ENCODE peak calls at places on chromosome 9, in six cellular contexts. Z, G, T, K, P and X are unnamed samples.

GRCh38 chr9:119289740-119290139 is 79.5 kb downstream of the BRINP1 start:
- DNase-seq in Z (peak; percentile 12), G (peak; percentile 53), T (peak; percentile 32), K (peak; percentile 26), P (no peak), X (peak; percentile 58)

GRCh38 chr9:84670106-84670800 is 724 bp downstream of the NTRK2 start:
- DNase-seq in Z (no peak), G (no peak), T (no peak), K (no peak), P (no peak), X (peak; percentile 62)

GRCh38 chr9:129617167-129617566 is 3.7 kb downstream of the C9orf50 start:
- DNase-seq in Z (no peak), G (peak; percentile 86), T (no peak), K (peak; percentile 31), P (no peak), X (peak; percentile 59)

GRCh38 chr9:122039213-122039612 is 53.9 kb downstream of the TTLL11 start:
- DNase-seq in Z (no peak), G (no peak), T (no peak), K (no peak), P (no peak), X (no peak)

GRCh38 chr9:131255731-131256197 is 20.5 kb downstream of the FAM78A start:
- DNase-seq in Z (no peak), G (no peak), T (no peak), K (no peak), P (no peak), X (no peak)

GRCh38 chr9:3088166-3088702 is 244.3 kb upstream of the PUM3 start:
- DNase-seq in Z (no peak), G (no peak), T (no peak), K (no peak), P (peak; percentile 23), X (peak; percentile 59)

GRCh38 chr9:38389313-38389712 is 3.2 kb upstream of the ALDH1B1 start:
- DNase-seq in Z (no peak), G (no peak), T (peak; percentile 21), K (no peak), P (no peak), X (no peak)

GRCh38 chr9:28024616-28025147 is 451.4 kb upstream of the C9orf72 start:
- DNase-seq in Z (no peak), G (no peak), T (no peak), K (no peak), P (no peak), X (no peak)

GRCh38 chr9:129702563-129702962 is 37.1 kb downstream of the PRRX2 start:
- DNase-seq in Z (no peak), G (peak; percentile 61), T (no peak), K (no peak), P (no peak), X (no peak)

GRCh38 chr9:123011380-123011779 is 22.1 kb upstream of the GPR21 start:
- DNase-seq in Z (no peak), G (no peak), T (no peak), K (no peak), P (no peak), X (no peak)

GRCh38 chr9:107969727-107970126 is 480.2 kb upstream of the KLF4 start:
- DNase-seq in Z (no peak), G (no peak), T (no peak), K (no peak), P (no peak), X (no peak)

GRCh38 chr9:120366646-120367019 is 213.3 kb downstream of the CDK5RAP2 start:
- DNase-seq in Z (no peak), G (peak; percentile 84), T (peak; percentile 88), K (peak; percentile 83), P (peak; percentile 19), X (no peak)

GRCh38 chr9:136262671-136263178 is 17.1 kb upstream of the QSOX2 start:
- DNase-seq in Z (no peak), G (no peak), T (no peak), K (no peak), P (no peak), X (no peak)

GRCh38 chr9:121220996-121221671 is 19.5 kb upstream of the RAB14 start:
- DNase-seq in Z (no peak), G (no peak), T (no peak), K (no peak), P (peak; percentile 57), X (peak; percentile 57)

GRCh38 chr9:77826621-77827020 is 178.5 kb upstream of the GNA14 start:
- DNase-seq in Z (no peak), G (no peak), T (no peak), K (no peak), P (no peak), X (no peak)

GRCh38 chr9:89361816-89362646 is 43.7 kb downstream of the SECISBP2 start:
- DNase-seq in Z (no peak), G (no peak), T (no peak), K (no peak), P (no peak), X (no peak)

GRCh38 chr9:136848393-136849037 is 694 bp upstream of the PHPT1 start:
- DNase-seq in Z (peak; percentile 84), G (peak; percentile 56), T (peak; percentile 34), K (no peak), P (no peak), X (peak; percentile 60)

GRCh38 chr9:130140701-130141100 is 31.5 kb upstream of the NCS1 start:
- DNase-seq in Z (no peak), G (no peak), T (no peak), K (no peak), P (no peak), X (no peak)

GRCh38 chr9:32928912-32929311 is 72.5 kb downstream of the APTX start:
- DNase-seq in Z (peak; percentile 12), G (no peak), T (no peak), K (peak; percentile 17), P (no peak), X (no peak)

GRCh38 chr9:89095755-89096154 is 82.9 kb downstream of the SHC3 start:
- DNase-seq in Z (no peak), G (no peak), T (no peak), K (no peak), P (no peak), X (no peak)

GRCh38 chr9:100105861-100106260 is 6.8 kb downstream of the INVS start:
- DNase-seq in Z (no peak), G (no peak), T (no peak), K (no peak), P (no peak), X (no peak)
- TF ChIP-seq JUN in Z (no peak), G (no peak), T (no peak), K (no peak), P (no peak), X (no peak)

GRCh38 chr9:5630038-5630507 is 1.2 kb downstream of the RIC1 start:
- DNase-seq in Z (no peak), G (peak; percentile 36), T (peak; percentile 16), K (peak; percentile 69), P (no peak), X (no peak)
- TF ChIP-seq JUN in Z (no peak), G (no peak), T (no peak), K (no peak), P (no peak), X (no peak)

DNA sequence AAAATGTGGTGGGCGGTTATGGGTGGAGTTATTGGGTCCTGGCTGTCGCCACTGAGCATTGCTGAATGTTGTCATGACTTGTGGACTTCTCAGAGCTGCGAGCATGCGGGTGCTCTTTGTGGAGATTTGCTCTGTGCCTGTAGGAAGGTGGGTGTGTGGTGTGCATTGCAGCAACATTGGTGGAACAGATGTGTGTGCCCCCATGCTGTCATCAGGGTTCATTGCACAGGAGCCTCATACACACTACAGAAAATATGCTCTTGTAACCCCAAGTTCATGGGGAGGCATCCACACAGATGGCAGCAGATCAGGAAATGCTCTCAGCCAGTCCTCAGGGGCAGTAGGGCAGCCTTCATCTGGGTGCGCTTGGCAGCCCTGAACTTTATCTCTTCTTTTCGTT is 55.9 kb upstream of the PHF2 start:
- DNase-seq in Z (no peak), G (peak; percentile 22), T (peak; percentile 3), K (peak; percentile 7), P (no peak), X (no peak)
- TF ChIP-seq JUN in Z (no peak), G (no peak), T (no peak), K (no peak), P (no peak), X (no peak)

DNA sequence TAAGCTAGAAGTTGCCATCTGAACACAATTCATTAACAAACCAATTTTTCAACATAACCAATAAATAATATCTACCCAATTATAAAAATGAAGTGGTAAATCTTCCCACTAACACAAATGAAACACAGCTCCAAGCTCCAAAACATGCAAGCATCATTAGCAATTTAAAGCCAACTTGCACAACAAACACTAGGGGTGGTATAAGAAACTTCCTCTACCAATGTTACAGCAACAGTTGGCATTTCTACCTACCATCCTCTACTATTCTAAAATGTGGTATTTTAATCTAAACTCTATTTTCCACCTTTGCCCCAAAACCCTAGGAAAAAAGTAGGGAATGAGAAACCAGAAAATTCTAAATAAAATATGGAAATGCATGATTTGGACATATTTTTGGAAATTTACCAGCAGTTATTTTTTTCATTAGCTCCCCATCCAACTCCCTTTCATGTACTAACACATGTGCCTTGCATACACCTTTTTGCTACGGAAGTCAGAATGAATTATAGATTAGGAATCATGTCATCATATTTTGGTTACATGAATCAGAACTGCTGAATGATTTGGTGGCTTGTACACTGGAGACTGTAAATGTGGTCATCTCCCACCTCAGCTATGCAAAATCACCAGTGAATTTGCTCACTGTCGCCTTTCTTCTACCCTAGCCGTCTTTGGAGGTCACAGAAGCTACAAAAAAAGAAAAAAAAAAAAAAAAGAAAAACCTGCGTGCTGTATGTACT is 4.1 kb downstream of the NR6A1 start:
- DNase-seq in Z (no peak), G (no peak), T (no peak), K (no peak), P (no peak), X (no peak)
- TF ChIP-seq JUN in Z (no peak), G (no peak), T (no peak), K (no peak), P (no peak), X (no peak)

GRCh38 chr9:125655074-125655633 is 51.9 kb downstream of the MAPKAP1 start:
- DNase-seq in Z (no peak), G (no peak), T (no peak), K (no peak), P (no peak), X (no peak)

GRCh38 chr9:125654121-125654520 is 52.9 kb downstream of the MAPKAP1 start:
- DNase-seq in Z (no peak), G (no peak), T (no peak), K (no peak), P (peak; percentile 51), X (no peak)

GRCh38 chr9:125652771-125653170 is 54.2 kb downstream of the MAPKAP1 start:
- DNase-seq in Z (no peak), G (no peak), T (no peak), K (no peak), P (no peak), X (no peak)

GRCh38 chr9:125659201-125659840 is 47.7 kb downstream of the MAPKAP1 start:
- DNase-seq in Z (no peak), G (no peak), T (no peak), K (no peak), P (no peak), X (no peak)

GRCh38 chr9:125655691-125656410 is 51.2 kb downstream of the MAPKAP1 start:
- DNase-seq in Z (no peak), G (no peak), T (no peak), K (peak; percentile 73), P (no peak), X (no peak)
- TF ChIP-seq JUN in Z (no peak), G (no peak), T (no peak), K (peak; percentile 29), P (no peak), X (no peak)

DNA sequence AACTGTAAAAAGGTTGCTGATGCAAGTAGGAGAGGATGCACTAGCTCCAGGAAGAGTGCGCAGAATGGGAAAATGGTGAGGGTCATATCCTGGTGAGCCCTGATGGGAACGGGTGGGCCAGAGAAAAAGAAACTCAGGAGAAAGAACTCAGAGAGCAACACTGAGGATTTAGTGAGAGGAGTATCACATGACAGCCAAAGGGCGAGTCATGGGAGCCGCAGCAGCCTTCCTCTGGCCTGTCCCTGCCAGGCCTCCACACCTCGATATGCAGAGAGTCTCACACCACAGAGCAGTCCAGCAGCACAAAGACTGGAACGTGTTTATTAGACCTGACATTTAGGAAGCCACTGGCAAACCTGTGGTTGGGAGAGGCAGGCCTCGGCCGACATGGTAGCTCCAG is 69.7 kb upstream of the GNE start:
- DNase-seq in Z (no peak), G (no peak), T (no peak), K (no peak), P (no peak), X (no peak)
- TF ChIP-seq JUN in Z (no peak), G (no peak), T (no peak), K (no peak), P (no peak), X (no peak)